ENCODE peak calls at places on chromosomes 7 and 10, in six cellular contexts. One of them, this sample, is unnamed.
A peak's percentile ranks its signal among the peaks of the same experiment; 100 is the strongest.

GRCh38 chr7:3754488-3755365 is 453.7 kb downstream of the SDK1 start:
- DNase-seq in IMR-90: peak; percentile 56
- DNase-seq in Calu3: no peak
- DNase-seq in nephron progenitor cell: no peak
- DNase-seq in fibroblast of pulmonary artery: peak; percentile 80
- DNase-seq in glutamatergic neuron: no peak
- DNase-seq in this sample: peak; percentile 6

GRCh38 chr7:130143986-130144618 is 61.1 kb downstream of the TMEM209 start:
- DNase-seq in IMR-90: no peak
- DNase-seq in Calu3: no peak
- DNase-seq in nephron progenitor cell: no peak
- DNase-seq in fibroblast of pulmonary artery: no peak
- DNase-seq in glutamatergic neuron: no peak
- DNase-seq in this sample: no peak

GRCh38 chr10:118701529-118702323 is 53.0 kb downstream of the CACUL1 start:
- DNase-seq in IMR-90: peak; percentile 34
- DNase-seq in Calu3: no peak
- DNase-seq in nephron progenitor cell: no peak
- DNase-seq in fibroblast of pulmonary artery: no peak
- DNase-seq in glutamatergic neuron: peak; percentile 24
- DNase-seq in this sample: no peak

GRCh38 chr7:20798081-20798693 is 11.5 kb upstream of the SP8 start:
- DNase-seq in IMR-90: no peak
- DNase-seq in Calu3: peak; percentile 71
- DNase-seq in nephron progenitor cell: peak; percentile 63
- DNase-seq in fibroblast of pulmonary artery: no peak
- DNase-seq in glutamatergic neuron: peak; percentile 67
- DNase-seq in this sample: no peak

GRCh38 chr7:71612011-71612410 is 480.1 kb downstream of the GALNT17 start:
- DNase-seq in IMR-90: no peak
- DNase-seq in Calu3: no peak
- DNase-seq in nephron progenitor cell: no peak
- DNase-seq in fibroblast of pulmonary artery: no peak
- DNase-seq in glutamatergic neuron: no peak
- DNase-seq in this sample: no peak

GRCh38 chr10:80055760-80056159 is 22.7 kb upstream of the TMEM254 start:
- DNase-seq in IMR-90: no peak
- DNase-seq in Calu3: no peak
- DNase-seq in nephron progenitor cell: no peak
- DNase-seq in fibroblast of pulmonary artery: no peak
- DNase-seq in glutamatergic neuron: no peak
- DNase-seq in this sample: no peak

GRCh38 chr10:19412531-19412930 is 363.9 kb downstream of the MALRD1 start:
- DNase-seq in IMR-90: peak; percentile 45
- DNase-seq in Calu3: no peak
- DNase-seq in nephron progenitor cell: peak; percentile 8
- DNase-seq in fibroblast of pulmonary artery: peak; percentile 56
- DNase-seq in glutamatergic neuron: no peak
- DNase-seq in this sample: peak; percentile 10

GRCh38 chr10:121240556-121240955 is 357.7 kb downstream of the FGFR2 start:
- DNase-seq in IMR-90: no peak
- DNase-seq in Calu3: no peak
- DNase-seq in nephron progenitor cell: no peak
- DNase-seq in fibroblast of pulmonary artery: no peak
- DNase-seq in glutamatergic neuron: no peak
- DNase-seq in this sample: no peak

GRCh38 chr7:157964521-157964920 is 623.1 kb downstream of the PTPRN2 start:
- DNase-seq in IMR-90: no peak
- DNase-seq in Calu3: no peak
- DNase-seq in nephron progenitor cell: no peak
- DNase-seq in fibroblast of pulmonary artery: no peak
- DNase-seq in glutamatergic neuron: no peak
- DNase-seq in this sample: no peak

GRCh38 chr10:131818510-131819234 is 82.1 kb upstream of the PPP2R2D start:
- DNase-seq in IMR-90: no peak
- DNase-seq in Calu3: no peak
- DNase-seq in nephron progenitor cell: no peak
- DNase-seq in fibroblast of pulmonary artery: no peak
- DNase-seq in glutamatergic neuron: peak; percentile 9
- DNase-seq in this sample: no peak

GRCh38 chr7:142301923-142302550 is 44.2 kb upstream of the PRSS58 start:
- DNase-seq in IMR-90: no peak
- DNase-seq in Calu3: peak; percentile 25
- DNase-seq in nephron progenitor cell: no peak
- DNase-seq in fibroblast of pulmonary artery: no peak
- DNase-seq in glutamatergic neuron: no peak
- DNase-seq in this sample: no peak
- TF ChIP-seq CTCF in IMR-90: peak; percentile 19
- TF ChIP-seq CTCF in Calu3: peak; percentile 36
- TF ChIP-seq CTCF in nephron progenitor cell: peak; percentile 43
- TF ChIP-seq CTCF in fibroblast of pulmonary artery: no peak
- TF ChIP-seq CTCF in glutamatergic neuron: peak; percentile 72
- TF ChIP-seq CTCF in this sample: peak; percentile 30

DNA sequence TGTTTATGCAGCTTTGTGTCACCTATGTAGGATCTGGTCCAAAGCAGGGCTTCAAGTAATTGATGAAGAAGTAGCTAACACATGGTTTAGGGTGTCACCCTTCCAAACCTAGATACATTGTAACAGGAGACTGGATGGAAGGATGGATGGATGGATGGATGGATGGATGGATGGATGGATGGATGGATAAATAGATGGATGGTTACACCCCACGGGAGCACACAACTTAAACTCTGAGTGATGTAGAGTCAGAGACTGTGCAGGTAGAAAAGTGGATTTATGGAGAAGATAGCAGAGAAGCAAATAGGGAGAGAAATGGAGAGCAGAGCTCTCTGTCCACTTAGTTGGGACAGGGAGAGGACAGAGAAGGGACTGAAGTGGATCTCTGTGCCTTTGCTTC is 78.4 kb downstream of the NHLRC2 start:
- DNase-seq in IMR-90: no peak
- DNase-seq in Calu3: no peak
- DNase-seq in nephron progenitor cell: no peak
- DNase-seq in fibroblast of pulmonary artery: no peak
- DNase-seq in glutamatergic neuron: no peak
- DNase-seq in this sample: no peak
- TF ChIP-seq CTCF in IMR-90: no peak
- TF ChIP-seq CTCF in Calu3: no peak
- TF ChIP-seq CTCF in nephron progenitor cell: no peak
- TF ChIP-seq CTCF in fibroblast of pulmonary artery: no peak
- TF ChIP-seq CTCF in glutamatergic neuron: no peak
- TF ChIP-seq CTCF in this sample: no peak

GRCh38 chr7:8433477-8434289 is at the start of gene NXPH1:
- DNase-seq in IMR-90: no peak
- DNase-seq in Calu3: peak; percentile 65
- DNase-seq in nephron progenitor cell: peak; percentile 87
- DNase-seq in fibroblast of pulmonary artery: no peak
- DNase-seq in glutamatergic neuron: peak; percentile 72
- DNase-seq in this sample: no peak
- TF ChIP-seq CTCF in IMR-90: no peak
- TF ChIP-seq CTCF in Calu3: peak; percentile 69
- TF ChIP-seq CTCF in nephron progenitor cell: peak; percentile 37
- TF ChIP-seq CTCF in fibroblast of pulmonary artery: no peak
- TF ChIP-seq CTCF in glutamatergic neuron: peak; percentile 71
- TF ChIP-seq CTCF in this sample: no peak

GRCh38 chr7:142188846-142189245 is 69.0 kb downstream of the PRSS58 start:
- DNase-seq in IMR-90: no peak
- DNase-seq in Calu3: no peak
- DNase-seq in nephron progenitor cell: no peak
- DNase-seq in fibroblast of pulmonary artery: no peak
- DNase-seq in glutamatergic neuron: no peak
- DNase-seq in this sample: no peak
- TF ChIP-seq CTCF in IMR-90: no peak
- TF ChIP-seq CTCF in Calu3: no peak
- TF ChIP-seq CTCF in nephron progenitor cell: no peak
- TF ChIP-seq CTCF in fibroblast of pulmonary artery: no peak
- TF ChIP-seq CTCF in glutamatergic neuron: no peak
- TF ChIP-seq CTCF in this sample: no peak

GRCh38 chr7:155248366-155248756 is 49.3 kb upstream of the INSIG1 start:
- DNase-seq in IMR-90: no peak
- DNase-seq in Calu3: no peak
- DNase-seq in nephron progenitor cell: no peak
- DNase-seq in fibroblast of pulmonary artery: no peak
- DNase-seq in glutamatergic neuron: no peak
- DNase-seq in this sample: no peak
- TF ChIP-seq CTCF in IMR-90: no peak
- TF ChIP-seq CTCF in Calu3: no peak
- TF ChIP-seq CTCF in nephron progenitor cell: no peak
- TF ChIP-seq CTCF in fibroblast of pulmonary artery: no peak
- TF ChIP-seq CTCF in glutamatergic neuron: no peak
- TF ChIP-seq CTCF in this sample: no peak

GRCh38 chr7:87474533-87475358 is 734 bp downstream of the ABCB4 start:
- DNase-seq in IMR-90: no peak
- DNase-seq in Calu3: no peak
- DNase-seq in nephron progenitor cell: peak; percentile 20
- DNase-seq in fibroblast of pulmonary artery: no peak
- DNase-seq in glutamatergic neuron: no peak
- DNase-seq in this sample: no peak
- TF ChIP-seq CTCF in IMR-90: no peak
- TF ChIP-seq CTCF in Calu3: no peak
- TF ChIP-seq CTCF in nephron progenitor cell: no peak
- TF ChIP-seq CTCF in fibroblast of pulmonary artery: no peak
- TF ChIP-seq CTCF in glutamatergic neuron: no peak
- TF ChIP-seq CTCF in this sample: no peak

GRCh38 chr10:11535376-11535959 is 76.0 kb downstream of the USP6NL start:
- DNase-seq in IMR-90: no peak
- DNase-seq in Calu3: no peak
- DNase-seq in nephron progenitor cell: no peak
- DNase-seq in fibroblast of pulmonary artery: no peak
- DNase-seq in glutamatergic neuron: no peak
- DNase-seq in this sample: no peak

GRCh38 chr10:11536256-11536655 is 75.2 kb downstream of the USP6NL start:
- DNase-seq in IMR-90: no peak
- DNase-seq in Calu3: no peak
- DNase-seq in nephron progenitor cell: no peak
- DNase-seq in fibroblast of pulmonary artery: no peak
- DNase-seq in glutamatergic neuron: no peak
- DNase-seq in this sample: no peak

GRCh38 chr10:11530806-11531205 is 80.6 kb downstream of the USP6NL start:
- DNase-seq in IMR-90: no peak
- DNase-seq in Calu3: no peak
- DNase-seq in nephron progenitor cell: no peak
- DNase-seq in fibroblast of pulmonary artery: no peak
- DNase-seq in glutamatergic neuron: no peak
- DNase-seq in this sample: no peak

GRCh38 chr10:11532329-11532728 is 79.1 kb downstream of the USP6NL start:
- DNase-seq in IMR-90: peak; percentile 51
- DNase-seq in Calu3: no peak
- DNase-seq in nephron progenitor cell: no peak
- DNase-seq in fibroblast of pulmonary artery: peak; percentile 55
- DNase-seq in glutamatergic neuron: no peak
- DNase-seq in this sample: no peak

GRCh38 chr10:11533328-11533781 is 78.1 kb downstream of the USP6NL start:
- DNase-seq in IMR-90: peak; percentile 33
- DNase-seq in Calu3: peak; percentile 10
- DNase-seq in nephron progenitor cell: no peak
- DNase-seq in fibroblast of pulmonary artery: peak; percentile 44
- DNase-seq in glutamatergic neuron: no peak
- DNase-seq in this sample: no peak
- TF ChIP-seq CTCF in IMR-90: peak; percentile 18
- TF ChIP-seq CTCF in Calu3: peak; percentile 28
- TF ChIP-seq CTCF in nephron progenitor cell: no peak
- TF ChIP-seq CTCF in fibroblast of pulmonary artery: peak; percentile 49
- TF ChIP-seq CTCF in glutamatergic neuron: no peak
- TF ChIP-seq CTCF in this sample: peak; percentile 52

GRCh38 chr7:86667732-86668131 is 24.0 kb downstream of the GRM3 start:
- DNase-seq in IMR-90: no peak
- DNase-seq in Calu3: no peak
- DNase-seq in nephron progenitor cell: no peak
- DNase-seq in fibroblast of pulmonary artery: no peak
- DNase-seq in glutamatergic neuron: peak; percentile 22
- DNase-seq in this sample: no peak
- TF ChIP-seq CTCF in IMR-90: no peak
- TF ChIP-seq CTCF in Calu3: no peak
- TF ChIP-seq CTCF in nephron progenitor cell: no peak
- TF ChIP-seq CTCF in fibroblast of pulmonary artery: no peak
- TF ChIP-seq CTCF in glutamatergic neuron: no peak
- TF ChIP-seq CTCF in this sample: no peak